ENCODE peak calls at places on chromosomes 6 and 20, in seven cellular contexts. N is endodermal cell, Y is left ventricle myocardium inferior, E is transverse colon, Q is upper lobe of left lung, W is tibial artery, Z is A549. R is an unnamed sample.

GRCh38 chr6:31573239-31574105 is 1.4 kb downstream of the LTA start:
- DNase-seq in N (no peak), Y (no peak), E (no peak), Q (no peak), W (no peak), Z (no peak), R (no peak)

GRCh38 chr20:44433751-44434538 is 41.7 kb upstream of the TTPAL start:
- DNase-seq in N (no peak), Y (no peak), E (peak; percentile 81), Q (no peak), W (no peak), Z (no peak), R (peak; percentile 84)

GRCh38 chr6:36362551-36363389 is 24.7 kb downstream of the ETV7 start:
- DNase-seq in N (peak; percentile 39), Y (no peak), E (no peak), Q (peak; percentile 64), W (no peak), Z (no peak), R (no peak)

GRCh38 chr6:113623124-113623523 is 234.0 kb upstream of the MARCKS start:
- DNase-seq in N (no peak), Y (no peak), E (no peak), Q (no peak), W (no peak), Z (no peak), R (no peak)

GRCh38 chr6:149234051-149234962 is 83.2 kb upstream of the TAB2 start:
- DNase-seq in N (no peak), Y (no peak), E (no peak), Q (no peak), W (no peak), Z (no peak), R (no peak)

GRCh38 chr6:116877743-116878142 is 701 bp downstream of the RFX6 start:
- DNase-seq in N (peak; percentile 50), Y (no peak), E (no peak), Q (no peak), W (no peak), Z (no peak), R (no peak)

GRCh38 chr20:38260025-38260377 is 534 bp downstream of the KIAA1755 start:
- DNase-seq in N (no peak), Y (no peak), E (no peak), Q (no peak), W (no peak), Z (no peak), R (no peak)

GRCh38 chr20:63054695-63055240 is 48.0 kb upstream of the BHLHE23 start:
- DNase-seq in N (peak; percentile 38), Y (peak; percentile 9), E (no peak), Q (peak; percentile 12), W (peak; percentile 13), Z (no peak), R (peak; percentile 14)

GRCh38 chr6:170174124-170174770 is 116.6 kb downstream of the DLL1 start:
- DNase-seq in N (peak; percentile 33), Y (peak; percentile 14), E (no peak), Q (peak; percentile 21), W (peak; percentile 31), Z (no peak), R (no peak)

GRCh38 chr6:74946961-74947360 is 258.9 kb downstream of the COL12A1 start:
- DNase-seq in N (no peak), Y (no peak), E (no peak), Q (no peak), W (no peak), Z (no peak), R (no peak)

GRCh38 chr6:157036245-157036681 is 259.1 kb downstream of the ARID1B start:
- DNase-seq in N (no peak), Y (no peak), E (no peak), Q (peak; percentile 76), W (no peak), Z (no peak), R (no peak)

GRCh38 chr6:113858067-113858604 is 991 bp downstream of the MARCKS start:
- DNase-seq in N (peak; percentile 78), Y (peak; percentile 29), E (peak; percentile 54), Q (peak; percentile 35), W (peak; percentile 51), Z (peak; percentile 38), R (peak; percentile 58)

GRCh38 chr20:1824177-1824576 is 71.0 kb upstream of the SIRPA start:
- DNase-seq in N (no peak), Y (no peak), E (no peak), Q (peak; percentile 57), W (no peak), Z (no peak), R (no peak)

GRCh38 chr20:3121271-3121911 is 36.9 kb upstream of the AVP start:
- DNase-seq in N (no peak), Y (no peak), E (no peak), Q (no peak), W (no peak), Z (no peak), R (no peak)

GRCh38 chr6:44183783-44184182 is 25.2 kb downstream of the CAPN11 start:
- DNase-seq in N (peak; percentile 62), Y (no peak), E (no peak), Q (no peak), W (no peak), Z (no peak), R (no peak)

GRCh38 chr6:138815797-138816528 is 20.1 kb downstream of the ECT2L start:
- DNase-seq in N (no peak), Y (no peak), E (no peak), Q (no peak), W (no peak), Z (peak; percentile 54), R (no peak)

GRCh38 chr6:120186080-120186479 is 836.5 kb upstream of the MAN1A1 start:
- DNase-seq in N (no peak), Y (no peak), E (no peak), Q (no peak), W (no peak), Z (no peak), R (no peak)

GRCh38 chr6:123829302-123829953 is 25.8 kb downstream of the NKAIN2 start:
- DNase-seq in N (no peak), Y (no peak), E (no peak), Q (no peak), W (no peak), Z (peak; percentile 0), R (no peak)

GRCh38 chr20:62685781-62686555 is 22.7 kb upstream of the NTSR1 start:
- DNase-seq in N (peak; percentile 61), Y (peak; percentile 29), E (peak; percentile 61), Q (peak; percentile 86), W (peak; percentile 65), Z (no peak), R (no peak)

GRCh38 chr6:148817689-148818088 is 70.9 kb downstream of the UST start:
- DNase-seq in N (no peak), Y (no peak), E (no peak), Q (no peak), W (no peak), Z (no peak), R (no peak)

GRCh38 chr20:4813839-4814695 is 92.4 kb downstream of the PRND start:
- DNase-seq in N (peak; percentile 32), Y (no peak), E (peak; percentile 43), Q (peak; percentile 75), W (no peak), Z (no peak), R (no peak)

GRCh38 chr20:51750037-51750769 is 18.0 kb downstream of the ATP9A start:
- DNase-seq in N (peak; percentile 60), Y (peak; percentile 44), E (peak; percentile 89), Q (peak; percentile 80), W (peak; percentile 83), Z (peak; percentile 99), R (peak; percentile 84)

GRCh38 chr20:32359633-32360332 is 1.7 kb downstream of the ASXL1 start:
- DNase-seq in N (no peak), Y (no peak), E (no peak), Q (no peak), W (no peak), Z (no peak), R (no peak)

GRCh38 chr6:122781716-122782115 is 2.2 kb downstream of the FABP7 start:
- DNase-seq in N (no peak), Y (no peak), E (no peak), Q (no peak), W (no peak), Z (no peak), R (no peak)

GRCh38 chr6:122778961-122779671 is 400 bp upstream of the FABP7 start:
- DNase-seq in N (peak; percentile 91), Y (no peak), E (no peak), Q (no peak), W (no peak), Z (no peak), R (no peak)

GRCh38 chr6:122779672-122780066 is at the start of gene FABP7:
- DNase-seq in N (no peak), Y (no peak), E (no peak), Q (no peak), W (no peak), Z (no peak), R (no peak)

GRCh38 chr6:122780114-122780513 is 598 bp downstream of the FABP7 start:
- DNase-seq in N (no peak), Y (no peak), E (no peak), Q (no peak), W (no peak), Z (no peak), R (no peak)

DNA sequence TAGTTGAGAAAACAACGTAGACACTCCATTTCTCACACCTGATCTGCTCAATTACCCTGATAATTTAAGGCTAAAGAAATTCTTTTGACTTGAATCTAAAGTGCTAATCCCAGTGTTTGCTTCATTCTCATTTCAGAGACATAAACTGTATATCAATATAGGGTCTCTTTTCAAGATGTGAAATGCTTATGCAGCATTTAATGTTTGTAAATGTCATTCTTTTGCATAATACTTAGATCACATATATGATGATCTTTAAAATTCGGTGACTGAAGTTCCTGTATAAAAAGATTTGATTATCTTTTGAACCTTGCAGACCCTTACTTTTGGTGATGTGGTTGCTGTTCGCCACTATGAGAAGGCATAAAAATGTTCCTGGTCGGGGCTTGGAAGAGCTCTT is 3.9 kb downstream of the FABP7 start:
- DNase-seq in N (no peak), Y (no peak), E (no peak), Q (no peak), W (no peak), Z (no peak), R (no peak)
- TF ChIP-seq CTCF in N (no peak), Y (no peak), E (no peak), Q (no peak), W (no peak), Z (no peak), R (no peak)

DNA sequence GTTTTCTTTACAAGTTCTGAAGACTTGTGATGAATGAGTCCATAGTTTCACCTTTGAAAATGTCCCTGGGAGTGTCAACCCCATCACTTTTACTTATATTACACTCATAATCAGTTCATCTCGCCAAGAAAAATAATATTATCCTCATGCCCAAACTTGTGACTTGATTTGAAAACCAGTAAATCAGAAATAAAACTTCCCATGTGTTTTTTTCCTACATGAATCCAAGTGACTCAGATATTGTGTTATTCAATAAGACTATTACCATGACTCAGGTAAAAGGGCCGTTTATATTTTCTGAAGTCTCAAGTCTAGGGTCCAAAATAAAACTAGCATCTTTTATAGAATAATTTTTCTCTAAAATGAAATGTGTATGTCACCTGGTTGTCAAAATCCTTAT is 15.8 kb upstream of the CYP24A1 start:
- DNase-seq in N (no peak), Y (no peak), E (no peak), Q (no peak), W (no peak), Z (no peak), R (no peak)
- H3K4me1 ChIP-seq in N (no peaks in the 10 kb centered on the region), Y (no peaks in the 10 kb centered on the region), E (no peaks in the 10 kb centered on the region), Q (no peaks in the 10 kb centered on the region), W (no peaks in the 10 kb centered on the region), Z (peaks cover 10% of the 10 kb centered on the region), R (no peaks in the 10 kb centered on the region)

GRCh38 chr6:151689499-151690201 is 117.8 kb upstream of the ESR1 start:
- DNase-seq in N (no peak), Y (no peak), E (no peak), Q (no peak), W (no peak), Z (no peak), R (no peak)
- H3K4me3 ChIP-seq in N (no peak overlapping the region), Y (peak overlapping the region; percentile 55), E (no peak overlapping the region), Q (no peak overlapping the region), W (peak overlapping the region; percentile 38), Z (no peak overlapping the region), R (no peak overlapping the region)

GRCh38 chr6:16711551-16712249 is 49.6 kb downstream of the ATXN1 start:
- DNase-seq in N (no peak), Y (no peak), E (peak; percentile 37), Q (peak; percentile 70), W (no peak), Z (peak; percentile 86), R (no peak)
- TF ChIP-seq CTCF in N (no peak), Y (no peak), E (no peak), Q (no peak), W (no peak), Z (peak; percentile 54), R (no peak)